ENCODE peak calls at places on chromosome 1, in eight cellular contexts. One of them, this sample, is unnamed.

GRCh38 chr1:201557572-201557958 is 18.6 kb downstream of the NAV1 start:
- DNase-seq in fibroblast of the aortic adventitia: peak
- DNase-seq in stimulated activated CD4-positive, alpha-beta T cell treated with anti-CD3 and anti-CD28 coated beads, Interleukin-15, amount 100 ng/mL, for 1 hour: no peak
- DNase-seq in cardiac muscle cell: peak
- DNase-seq in Caki2: no peak
- DNase-seq in COLO829: peak
- DNase-seq in effector memory CD8-positive, alpha-beta T cell: no peak
- DNase-seq in DMS153: no peak
- DNase-seq in this sample: no peak

GRCh38 chr1:43345119-43345518 is 7.5 kb downstream of the MPL start:
- DNase-seq in fibroblast of the aortic adventitia: no peak
- DNase-seq in COLO829: no peak
- DNase-seq in effector memory CD8-positive, alpha-beta T cell: no peak
- DNase-seq in stimulated activated CD4-positive, alpha-beta T cell treated with anti-CD3 and anti-CD28 coated beads, Interleukin-15, amount 100 ng/mL, for 1 hour: no peak
- DNase-seq in DMS153: no peak
- DNase-seq in Caki2: no peak
- DNase-seq in cardiac muscle cell: no peak
- DNase-seq in this sample: no peak

GRCh38 chr1:59698386-59698785 is 116.4 kb upstream of the HOOK1 start:
- DNase-seq in Caki2: no peak
- DNase-seq in effector memory CD8-positive, alpha-beta T cell: no peak
- DNase-seq in COLO829: no peak
- DNase-seq in cardiac muscle cell: no peak
- DNase-seq in fibroblast of the aortic adventitia: no peak
- DNase-seq in stimulated activated CD4-positive, alpha-beta T cell treated with anti-CD3 and anti-CD28 coated beads, Interleukin-15, amount 100 ng/mL, for 1 hour: no peak
- DNase-seq in DMS153: no peak
- DNase-seq in this sample: no peak

GRCh38 chr1:157542676-157543075 is 9.6 kb downstream of the FCRL5 start:
- DNase-seq in fibroblast of the aortic adventitia: no peak
- DNase-seq in DMS153: no peak
- DNase-seq in Caki2: peak
- DNase-seq in effector memory CD8-positive, alpha-beta T cell: no peak
- DNase-seq in COLO829: no peak
- DNase-seq in stimulated activated CD4-positive, alpha-beta T cell treated with anti-CD3 and anti-CD28 coated beads, Interleukin-15, amount 100 ng/mL, for 1 hour: no peak
- DNase-seq in cardiac muscle cell: no peak
- DNase-seq in this sample: peak

GRCh38 chr1:168381850-168382249 is 101.2 kb downstream of the TBX19 start:
- DNase-seq in Caki2: no peak
- DNase-seq in fibroblast of the aortic adventitia: no peak
- DNase-seq in COLO829: no peak
- DNase-seq in cardiac muscle cell: no peak
- DNase-seq in effector memory CD8-positive, alpha-beta T cell: no peak
- DNase-seq in DMS153: no peak
- DNase-seq in stimulated activated CD4-positive, alpha-beta T cell treated with anti-CD3 and anti-CD28 coated beads, Interleukin-15, amount 100 ng/mL, for 1 hour: no peak
- DNase-seq in this sample: no peak

GRCh38 chr1:212951058-212951923 is 950 bp downstream of the VASH2 start:
- DNase-seq in effector memory CD8-positive, alpha-beta T cell: no peak
- DNase-seq in DMS153: no peak
- DNase-seq in fibroblast of the aortic adventitia: no peak
- DNase-seq in cardiac muscle cell: no peak
- DNase-seq in stimulated activated CD4-positive, alpha-beta T cell treated with anti-CD3 and anti-CD28 coated beads, Interleukin-15, amount 100 ng/mL, for 1 hour: no peak
- DNase-seq in Caki2: no peak
- DNase-seq in COLO829: no peak
- DNase-seq in this sample: no peak

GRCh38 chr1:239909894-239910293 is 181.8 kb upstream of the FMN2 start:
- DNase-seq in cardiac muscle cell: peak
- DNase-seq in COLO829: no peak
- DNase-seq in stimulated activated CD4-positive, alpha-beta T cell treated with anti-CD3 and anti-CD28 coated beads, Interleukin-15, amount 100 ng/mL, for 1 hour: no peak
- DNase-seq in fibroblast of the aortic adventitia: peak
- DNase-seq in DMS153: no peak
- DNase-seq in Caki2: no peak
- DNase-seq in effector memory CD8-positive, alpha-beta T cell: no peak
- DNase-seq in this sample: no peak

GRCh38 chr1:34711469-34711868 is 43.4 kb upstream of the GJB5 start:
- DNase-seq in cardiac muscle cell: no peak
- DNase-seq in COLO829: no peak
- DNase-seq in Caki2: no peak
- DNase-seq in stimulated activated CD4-positive, alpha-beta T cell treated with anti-CD3 and anti-CD28 coated beads, Interleukin-15, amount 100 ng/mL, for 1 hour: no peak
- DNase-seq in fibroblast of the aortic adventitia: no peak
- DNase-seq in DMS153: peak
- DNase-seq in effector memory CD8-positive, alpha-beta T cell: no peak
- DNase-seq in this sample: no peak

GRCh38 chr1:183733610-183734219 is 71.2 kb upstream of the RGL1 start:
- DNase-seq in Caki2: no peak
- DNase-seq in cardiac muscle cell: peak
- DNase-seq in DMS153: no peak
- DNase-seq in stimulated activated CD4-positive, alpha-beta T cell treated with anti-CD3 and anti-CD28 coated beads, Interleukin-15, amount 100 ng/mL, for 1 hour: no peak
- DNase-seq in fibroblast of the aortic adventitia: peak
- DNase-seq in COLO829: no peak
- DNase-seq in effector memory CD8-positive, alpha-beta T cell: no peak
- DNase-seq in this sample: no peak